ENCODE peak calls at places on chromosomes 1 and 21, in eight cellular contexts. One of them, this sample, is unnamed.

GRCh38 chr1:59116920-59117542 is 179.9 kb upstream of the FGGY start:
- DNase-seq in ascending aorta: no peak
- DNase-seq in cardiac muscle cell: no peak
- DNase-seq in right atrium auricular region: no peak
- DNase-seq in mammary epithelial cell: no peak
- DNase-seq in CD8-positive, alpha-beta T cell: no peak
- DNase-seq in GM23248: peak; percentile 75
- DNase-seq in GM12878: no peak
- DNase-seq in this sample: no peak

GRCh38 chr1:116853680-116854191 is 56.0 kb upstream of the PTGFRN start:
- DNase-seq in GM23248: peak; percentile 86
- DNase-seq in CD8-positive, alpha-beta T cell: no peak
- DNase-seq in right atrium auricular region: no peak
- DNase-seq in ascending aorta: no peak
- DNase-seq in GM12878: no peak
- DNase-seq in cardiac muscle cell: no peak
- DNase-seq in mammary epithelial cell: peak; percentile 83
- DNase-seq in this sample: peak; percentile 52

GRCh38 chr1:92754000-92754787 is 30.7 kb downstream of the EVI5 start:
- DNase-seq in CD8-positive, alpha-beta T cell: no peak
- DNase-seq in ascending aorta: no peak
- DNase-seq in mammary epithelial cell: peak; percentile 35
- DNase-seq in right atrium auricular region: no peak
- DNase-seq in GM12878: no peak
- DNase-seq in GM23248: peak; percentile 82
- DNase-seq in cardiac muscle cell: no peak
- DNase-seq in this sample: no peak

GRCh38 chr1:204872262-204872881 is 1.7 kb downstream of the NFASC start:
- DNase-seq in cardiac muscle cell: no peak
- DNase-seq in GM23248: peak; percentile 76
- DNase-seq in CD8-positive, alpha-beta T cell: no peak
- DNase-seq in GM12878: no peak
- DNase-seq in mammary epithelial cell: no peak
- DNase-seq in right atrium auricular region: no peak
- DNase-seq in ascending aorta: no peak
- DNase-seq in this sample: peak; percentile 20

GRCh38 chr21:44426663-44427191 is 28.6 kb upstream of the LRRC3 start:
- DNase-seq in GM23248: no peak
- DNase-seq in cardiac muscle cell: no peak
- DNase-seq in ascending aorta: peak; percentile 52
- DNase-seq in mammary epithelial cell: no peak
- DNase-seq in GM12878: no peak
- DNase-seq in CD8-positive, alpha-beta T cell: no peak
- DNase-seq in right atrium auricular region: no peak
- DNase-seq in this sample: no peak

GRCh38 chr1:45620588-45621500 is 3.0 kb downstream of the CCDC17 start:
- DNase-seq in mammary epithelial cell: no peak
- DNase-seq in GM12878: no peak
- DNase-seq in cardiac muscle cell: no peak
- DNase-seq in right atrium auricular region: no peak
- DNase-seq in GM23248: no peak
- DNase-seq in ascending aorta: no peak
- DNase-seq in CD8-positive, alpha-beta T cell: no peak
- DNase-seq in this sample: no peak

GRCh38 chr1:53957231-53957818 is 11.2 kb downstream of the LRRC42 start:
- DNase-seq in GM23248: peak; percentile 53
- DNase-seq in cardiac muscle cell: no peak
- DNase-seq in ascending aorta: no peak
- DNase-seq in mammary epithelial cell: peak; percentile 52
- DNase-seq in CD8-positive, alpha-beta T cell: no peak
- DNase-seq in GM12878: no peak
- DNase-seq in right atrium auricular region: no peak
- DNase-seq in this sample: no peak

GRCh38 chr21:40043866-40044265 is 176.6 kb downstream of the PCP4 start:
- DNase-seq in GM12878: no peak
- DNase-seq in ascending aorta: no peak
- DNase-seq in GM23248: no peak
- DNase-seq in right atrium auricular region: no peak
- DNase-seq in cardiac muscle cell: no peak
- DNase-seq in mammary epithelial cell: no peak
- DNase-seq in CD8-positive, alpha-beta T cell: no peak
- DNase-seq in this sample: no peak

GRCh38 chr21:45405819-45406762 is 1.1 kb downstream of the COL18A1 start:
- DNase-seq in CD8-positive, alpha-beta T cell: no peak
- DNase-seq in GM23248: peak; percentile 23
- DNase-seq in mammary epithelial cell: peak; percentile 38
- DNase-seq in GM12878: no peak
- DNase-seq in ascending aorta: no peak
- DNase-seq in cardiac muscle cell: peak; percentile 85
- DNase-seq in right atrium auricular region: no peak
- DNase-seq in this sample: peak; percentile 40

GRCh38 chr1:43530483-43531452 is at the start of gene PTPRF:
- DNase-seq in cardiac muscle cell: peak; percentile 85
- DNase-seq in mammary epithelial cell: peak; percentile 35
- DNase-seq in GM12878: no peak
- DNase-seq in GM23248: peak; percentile 66
- DNase-seq in CD8-positive, alpha-beta T cell: no peak
- DNase-seq in ascending aorta: no peak
- DNase-seq in right atrium auricular region: no peak
- DNase-seq in this sample: peak; percentile 81

GRCh38 chr1:196558424-196558823 is 49.8 kb downstream of the KCNT2 start:
- DNase-seq in GM23248: peak; percentile 88
- DNase-seq in GM12878: no peak
- DNase-seq in right atrium auricular region: no peak
- DNase-seq in ascending aorta: no peak
- DNase-seq in mammary epithelial cell: peak; percentile 14
- DNase-seq in cardiac muscle cell: no peak
- DNase-seq in CD8-positive, alpha-beta T cell: no peak
- DNase-seq in this sample: no peak

GRCh38 chr1:95086949-95087533 is 14.3 kb upstream of the ALG14 start:
- DNase-seq in GM23248: peak; percentile 83
- DNase-seq in mammary epithelial cell: peak; percentile 49
- DNase-seq in right atrium auricular region: peak; percentile 77
- DNase-seq in cardiac muscle cell: peak; percentile 77
- DNase-seq in CD8-positive, alpha-beta T cell: no peak
- DNase-seq in ascending aorta: peak; percentile 84
- DNase-seq in GM12878: no peak
- DNase-seq in this sample: no peak

GRCh38 chr1:21337931-21338567 is 47.8 kb upstream of the ECE1 start:
- DNase-seq in right atrium auricular region: peak; percentile 100
- DNase-seq in ascending aorta: peak; percentile 99
- DNase-seq in mammary epithelial cell: no peak
- DNase-seq in CD8-positive, alpha-beta T cell: no peak
- DNase-seq in GM12878: no peak
- DNase-seq in GM23248: peak; percentile 79
- DNase-seq in cardiac muscle cell: no peak
- DNase-seq in this sample: peak; percentile 84

GRCh38 chr1:39485046-39485803 is 6.2 kb upstream of the BMP8A start:
- DNase-seq in CD8-positive, alpha-beta T cell: no peak
- DNase-seq in GM23248: no peak
- DNase-seq in right atrium auricular region: no peak
- DNase-seq in mammary epithelial cell: no peak
- DNase-seq in ascending aorta: no peak
- DNase-seq in cardiac muscle cell: no peak
- DNase-seq in GM12878: no peak
- DNase-seq in this sample: no peak

GRCh38 chr1:248045209-248045608 is 1.4 kb upstream of the OR2L3 start:
- DNase-seq in right atrium auricular region: no peak
- DNase-seq in cardiac muscle cell: no peak
- DNase-seq in mammary epithelial cell: no peak
- DNase-seq in GM12878: no peak
- DNase-seq in GM23248: no peak
- DNase-seq in CD8-positive, alpha-beta T cell: no peak
- DNase-seq in ascending aorta: no peak
- DNase-seq in this sample: no peak

GRCh38 chr1:248047008-248047407 is 372 bp downstream of the OR2L3 start:
- DNase-seq in CD8-positive, alpha-beta T cell: no peak
- DNase-seq in GM12878: no peak
- DNase-seq in GM23248: no peak
- DNase-seq in mammary epithelial cell: no peak
- DNase-seq in ascending aorta: no peak
- DNase-seq in cardiac muscle cell: no peak
- DNase-seq in right atrium auricular region: no peak
- DNase-seq in this sample: no peak

GRCh38 chr1:248046536-248046935 is at the start of gene OR2L3:
- DNase-seq in mammary epithelial cell: no peak
- DNase-seq in right atrium auricular region: no peak
- DNase-seq in GM12878: no peak
- DNase-seq in cardiac muscle cell: no peak
- DNase-seq in CD8-positive, alpha-beta T cell: no peak
- DNase-seq in ascending aorta: no peak
- DNase-seq in GM23248: no peak
- DNase-seq in this sample: no peak
- H3K9me3 ChIP-seq in mammary epithelial cell: peaks cover 3% of the 10 kb centered on the region
- H3K9me3 ChIP-seq in right atrium auricular region: no peaks in the 10 kb centered on the region
- H3K9me3 ChIP-seq in GM12878: no peaks in the 10 kb centered on the region
- H3K9me3 ChIP-seq in cardiac muscle cell: peaks cover 2% of the 10 kb centered on the region
- H3K9me3 ChIP-seq in CD8-positive, alpha-beta T cell: no peaks in the 10 kb centered on the region
- H3K9me3 ChIP-seq in ascending aorta: no peaks in the 10 kb centered on the region
- H3K9me3 ChIP-seq in GM23248: no peaks in the 10 kb centered on the region
- H3K9me3 ChIP-seq in this sample: no peaks in the 10 kb centered on the region

GRCh38 chr1:217527151-217527550 is 103.7 kb downstream of the GPATCH2 start:
- DNase-seq in right atrium auricular region: no peak
- DNase-seq in GM12878: no peak
- DNase-seq in mammary epithelial cell: peak; percentile 81
- DNase-seq in GM23248: no peak
- DNase-seq in ascending aorta: no peak
- DNase-seq in cardiac muscle cell: no peak
- DNase-seq in CD8-positive, alpha-beta T cell: no peak
- DNase-seq in this sample: no peak

GRCh38 chr1:217528271-217528670 is 102.6 kb downstream of the GPATCH2 start:
- DNase-seq in cardiac muscle cell: no peak
- DNase-seq in ascending aorta: no peak
- DNase-seq in right atrium auricular region: no peak
- DNase-seq in GM12878: no peak
- DNase-seq in GM23248: peak; percentile 80
- DNase-seq in mammary epithelial cell: peak; percentile 74
- DNase-seq in CD8-positive, alpha-beta T cell: no peak
- DNase-seq in this sample: no peak

GRCh38 chr1:217525773-217526490 is 105.0 kb downstream of the GPATCH2 start:
- DNase-seq in mammary epithelial cell: no peak
- DNase-seq in ascending aorta: no peak
- DNase-seq in cardiac muscle cell: no peak
- DNase-seq in CD8-positive, alpha-beta T cell: no peak
- DNase-seq in right atrium auricular region: no peak
- DNase-seq in GM23248: peak; percentile 65
- DNase-seq in GM12878: no peak
- DNase-seq in this sample: no peak

GRCh38 chr1:217524787-217525520 is 105.9 kb downstream of the GPATCH2 start:
- DNase-seq in CD8-positive, alpha-beta T cell: no peak
- DNase-seq in mammary epithelial cell: no peak
- DNase-seq in ascending aorta: no peak
- DNase-seq in cardiac muscle cell: peak; percentile 2
- DNase-seq in GM12878: no peak
- DNase-seq in GM23248: peak; percentile 48
- DNase-seq in right atrium auricular region: no peak
- DNase-seq in this sample: no peak

DNA sequence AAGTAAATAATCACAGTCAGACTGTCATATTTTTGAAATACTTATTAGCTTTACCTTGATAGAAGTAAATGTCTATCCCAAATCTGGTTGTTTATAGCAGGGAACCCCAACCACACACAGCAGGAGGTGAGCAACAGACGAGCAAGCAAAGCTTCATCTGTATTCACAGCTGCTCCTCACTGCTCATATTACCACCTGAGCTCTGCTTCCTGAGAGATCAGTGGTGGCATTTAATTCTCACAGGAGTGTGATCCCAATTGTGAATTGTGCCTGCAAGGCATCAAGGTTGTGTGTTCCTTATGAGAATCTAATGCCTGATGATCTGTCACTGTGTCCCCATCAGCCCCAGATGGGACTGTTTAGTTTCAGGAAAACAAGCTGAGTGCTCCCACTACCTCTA is 104.3 kb downstream of the GPATCH2 start:
- DNase-seq in ascending aorta: no peak
- DNase-seq in GM23248: no peak
- DNase-seq in CD8-positive, alpha-beta T cell: no peak
- DNase-seq in mammary epithelial cell: peak; percentile 33
- DNase-seq in cardiac muscle cell: no peak
- DNase-seq in GM12878: no peak
- DNase-seq in right atrium auricular region: no peak
- DNase-seq in this sample: no peak
- H3K4me3 ChIP-seq in ascending aorta: no peak overlapping the region
- H3K4me3 ChIP-seq in GM23248: no peak overlapping the region
- H3K4me3 ChIP-seq in CD8-positive, alpha-beta T cell: no peak overlapping the region
- H3K4me3 ChIP-seq in mammary epithelial cell: no peak overlapping the region
- H3K4me3 ChIP-seq in cardiac muscle cell: no peak overlapping the region
- H3K4me3 ChIP-seq in GM12878: no peak overlapping the region
- H3K4me3 ChIP-seq in right atrium auricular region: no peak overlapping the region
- H3K4me3 ChIP-seq in this sample: no peak overlapping the region

DNA sequence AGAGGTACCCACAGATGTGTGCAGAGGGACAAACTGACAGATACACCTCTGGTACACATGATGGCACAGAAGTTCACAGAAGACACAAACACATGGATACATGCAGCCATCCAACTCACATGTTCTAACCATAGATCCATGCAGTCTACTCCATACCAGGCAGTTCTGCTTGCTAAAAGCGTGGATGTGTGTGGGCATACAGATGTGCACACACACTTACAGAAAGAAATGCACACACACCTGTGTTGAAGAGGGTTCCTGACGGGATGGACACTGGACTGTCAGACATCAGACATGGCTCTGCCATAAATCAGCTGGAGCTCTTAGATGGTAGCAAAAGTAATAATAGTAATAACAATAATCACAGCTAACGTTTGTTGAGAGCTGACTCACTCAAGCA is 6.8 kb downstream of the CD52 start:
- DNase-seq in CD8-positive, alpha-beta T cell: no peak
- DNase-seq in GM12878: no peak
- DNase-seq in GM23248: no peak
- DNase-seq in mammary epithelial cell: no peak
- DNase-seq in right atrium auricular region: no peak
- DNase-seq in ascending aorta: no peak
- DNase-seq in cardiac muscle cell: no peak
- DNase-seq in this sample: no peak
- H3K4me1 ChIP-seq in CD8-positive, alpha-beta T cell: peaks cover 29% of the 10 kb centered on the region
- H3K4me1 ChIP-seq in GM12878: peaks cover 15% of the 10 kb centered on the region
- H3K4me1 ChIP-seq in GM23248: peaks cover 4% of the 10 kb centered on the region
- H3K4me1 ChIP-seq in mammary epithelial cell: peaks cover 13% of the 10 kb centered on the region
- H3K4me1 ChIP-seq in right atrium auricular region: no peaks in the 10 kb centered on the region
- H3K4me1 ChIP-seq in ascending aorta: no peaks in the 10 kb centered on the region
- H3K4me1 ChIP-seq in cardiac muscle cell: no peaks in the 10 kb centered on the region
- H3K4me1 ChIP-seq in this sample: peaks cover 4% of the 10 kb centered on the region

GRCh38 chr21:30813174-30813573 is at the start of gene KRTAP8-1:
- DNase-seq in CD8-positive, alpha-beta T cell: no peak
- DNase-seq in GM12878: no peak
- DNase-seq in right atrium auricular region: no peak
- DNase-seq in GM23248: no peak
- DNase-seq in ascending aorta: no peak
- DNase-seq in mammary epithelial cell: no peak
- DNase-seq in cardiac muscle cell: no peak
- DNase-seq in this sample: no peak
- H3K9me3 ChIP-seq in CD8-positive, alpha-beta T cell: no peaks in the 10 kb centered on the region
- H3K9me3 ChIP-seq in GM12878: no peaks in the 10 kb centered on the region
- H3K9me3 ChIP-seq in right atrium auricular region: no peaks in the 10 kb centered on the region
- H3K9me3 ChIP-seq in GM23248: no peaks in the 10 kb centered on the region
- H3K9me3 ChIP-seq in ascending aorta: no peaks in the 10 kb centered on the region
- H3K9me3 ChIP-seq in mammary epithelial cell: peaks cover 5% of the 10 kb centered on the region
- H3K9me3 ChIP-seq in cardiac muscle cell: no peaks in the 10 kb centered on the region
- H3K9me3 ChIP-seq in this sample: no peaks in the 10 kb centered on the region